ENCODE peak calls at places on chromosomes 7 and 10, in nine cellular contexts. R, N, B, T, Q, F, P, A and U are unnamed samples.

GRCh38 chr10:104766341-104766740 is 125.3 kb downstream of the SORCS3 start:
- DNase-seq in Q (no peak), R (no peak), N (no peak), P (no peak), B (no peak), F (no peak), A (no peak), T (no peak), U (no peak)

GRCh38 chr7:159031750-159032149 is 112.9 kb downstream of the VIPR2 start:
- DNase-seq in B (no peak), P (no peak), T (no peak), A (no peak), R (no peak), N (no peak), Q (no peak), F (no peak), U (no peak)

GRCh38 chr10:27658788-27659187 is 86.8 kb downstream of the MKX start:
- DNase-seq in T (no peak), A (peak; percentile 72), P (no peak), Q (no peak), N (no peak), F (no peak), B (no peak), R (no peak), U (no peak)

GRCh38 chr10:68135922-68136718 is 26.8 kb downstream of the MYPN start:
- DNase-seq in T (peak; percentile 66), F (peak; percentile 58), A (peak; percentile 78), B (no peak), N (no peak), R (no peak), Q (peak; percentile 77), P (no peak), U (no peak)

GRCh38 chr10:129031233-129032150 is 435.5 kb upstream of the MGMT start:
- DNase-seq in A (peak; percentile 55), Q (no peak), T (peak; percentile 75), F (peak; percentile 28), P (peak; percentile 40), B (no peak), R (peak; percentile 56), N (peak; percentile 60), U (peak; percentile 77)

GRCh38 chr7:127256326-127256725 is 3.6 kb upstream of the GRM8 start:
- DNase-seq in Q (no peak), T (no peak), A (no peak), P (no peak), N (no peak), B (no peak), F (no peak), R (no peak), U (no peak)

GRCh38 chr10:86376852-86377796 is 10.5 kb upstream of the GRID1 start:
- DNase-seq in B (no peak), N (peak; percentile 86), R (peak; percentile 75), A (peak; percentile 87), P (peak; percentile 42), F (peak; percentile 56), Q (no peak), T (peak; percentile 60), U (peak; percentile 80)

GRCh38 chr10:64159910-64160872 is 639.0 kb downstream of the REEP3 start:
- DNase-seq in B (no peak), P (no peak), N (peak; percentile 54), T (no peak), Q (no peak), A (no peak), R (peak; percentile 5), F (no peak), U (no peak)

GRCh38 chr10:26534384-26534783 is 96.2 kb downstream of the APBB1IP start:
- DNase-seq in Q (no peak), F (no peak), A (no peak), T (no peak), B (no peak), R (no peak), N (no peak), P (no peak), U (no peak)

GRCh38 chr10:30436200-30436599 is 2.2 kb downstream of the MAP3K8 start:
- DNase-seq in Q (no peak), P (no peak), T (peak; percentile 89), F (no peak), A (peak; percentile 53), B (no peak), N (peak; percentile 12), R (no peak), U (no peak)

GRCh38 chr10:95841711-95842498 is 65.9 kb upstream of the CC2D2B start:
- DNase-seq in B (peak; percentile 27), R (no peak), P (peak; percentile 55), Q (peak; percentile 9), N (peak; percentile 37), A (peak; percentile 86), F (no peak), T (peak; percentile 82), U (peak; percentile 30)

GRCh38 chr10:124149681-124150080 is 56.3 kb upstream of the CHST15 start:
- DNase-seq in T (no peak), A (no peak), B (no peak), N (no peak), Q (no peak), F (peak; percentile 0), R (no peak), P (no peak), U (no peak)

DNA sequence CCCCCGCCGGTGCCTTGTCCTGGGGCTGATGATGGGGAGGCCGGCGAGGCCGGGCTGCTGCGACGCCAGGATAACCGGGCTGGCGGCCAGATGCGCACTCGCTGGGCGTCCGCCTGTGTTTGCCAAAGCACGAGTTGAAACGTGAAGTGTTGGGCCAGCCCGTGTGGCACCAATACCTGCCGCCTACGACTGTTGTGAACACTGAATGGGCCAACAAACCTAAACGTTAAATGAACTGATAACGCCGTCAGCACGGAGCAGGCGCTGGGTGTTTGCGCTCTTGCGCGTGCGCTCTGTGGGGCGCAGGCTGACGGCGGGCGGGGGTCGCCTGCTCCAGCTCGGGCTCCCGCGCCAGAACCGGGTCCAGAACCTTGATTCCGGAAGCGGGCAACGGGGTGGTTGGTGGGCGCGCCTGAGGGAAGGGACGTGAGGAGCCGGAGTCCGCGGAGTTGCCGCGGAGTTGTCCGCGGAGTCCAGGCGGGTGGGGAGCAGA is 662 bp downstream of the CYP2E1 start:
- DNase-seq in N (peak; percentile 74), A (no peak), R (no peak), T (no peak), P (no peak), B (no peak), Q (no peak), F (no peak), U (no peak)
- H3K4me3 ChIP-seq in N (peak overlapping the region; percentile 10), A (no peak overlapping the region), R (peak overlapping the region; percentile 14), T (no peak overlapping the region), P (no peak overlapping the region), B (no peak overlapping the region), Q (peak overlapping the region; percentile 41), F (peak overlapping the region; percentile 42), U (no peak overlapping the region)

DNA sequence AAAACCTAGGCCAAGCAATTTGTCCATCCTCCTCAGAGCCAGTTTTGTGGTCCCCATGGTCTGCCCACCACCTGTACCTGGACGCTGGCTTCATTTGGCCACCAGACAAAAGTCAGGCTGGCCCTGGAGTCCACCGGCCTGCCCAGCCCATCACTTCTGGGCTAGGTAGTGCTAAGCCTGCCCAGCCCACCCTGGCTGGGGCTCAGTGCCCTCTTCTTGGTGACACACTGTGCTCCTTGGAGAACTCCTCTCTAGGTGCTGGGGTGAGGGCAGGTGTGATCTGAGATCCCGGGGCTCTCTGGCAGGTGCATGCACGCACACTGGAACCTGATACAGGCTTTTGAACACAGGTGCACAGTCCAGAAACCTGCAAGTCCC is 1.1 kb downstream of the AIFM2 start:
- DNase-seq in B (no peak), N (no peak), P (no peak), A (no peak), R (no peak), Q (no peak), T (no peak), F (no peak), U (no peak)
- H3K4me3 ChIP-seq in B (peak overlapping the region; percentile 67), N (no peak overlapping the region), P (no peak overlapping the region), A (no peak overlapping the region), R (peak overlapping the region; percentile 74), Q (peak overlapping the region; percentile 61), T (peak overlapping the region; percentile 67), F (peak overlapping the region; percentile 74), U (no peak overlapping the region)

DNA sequence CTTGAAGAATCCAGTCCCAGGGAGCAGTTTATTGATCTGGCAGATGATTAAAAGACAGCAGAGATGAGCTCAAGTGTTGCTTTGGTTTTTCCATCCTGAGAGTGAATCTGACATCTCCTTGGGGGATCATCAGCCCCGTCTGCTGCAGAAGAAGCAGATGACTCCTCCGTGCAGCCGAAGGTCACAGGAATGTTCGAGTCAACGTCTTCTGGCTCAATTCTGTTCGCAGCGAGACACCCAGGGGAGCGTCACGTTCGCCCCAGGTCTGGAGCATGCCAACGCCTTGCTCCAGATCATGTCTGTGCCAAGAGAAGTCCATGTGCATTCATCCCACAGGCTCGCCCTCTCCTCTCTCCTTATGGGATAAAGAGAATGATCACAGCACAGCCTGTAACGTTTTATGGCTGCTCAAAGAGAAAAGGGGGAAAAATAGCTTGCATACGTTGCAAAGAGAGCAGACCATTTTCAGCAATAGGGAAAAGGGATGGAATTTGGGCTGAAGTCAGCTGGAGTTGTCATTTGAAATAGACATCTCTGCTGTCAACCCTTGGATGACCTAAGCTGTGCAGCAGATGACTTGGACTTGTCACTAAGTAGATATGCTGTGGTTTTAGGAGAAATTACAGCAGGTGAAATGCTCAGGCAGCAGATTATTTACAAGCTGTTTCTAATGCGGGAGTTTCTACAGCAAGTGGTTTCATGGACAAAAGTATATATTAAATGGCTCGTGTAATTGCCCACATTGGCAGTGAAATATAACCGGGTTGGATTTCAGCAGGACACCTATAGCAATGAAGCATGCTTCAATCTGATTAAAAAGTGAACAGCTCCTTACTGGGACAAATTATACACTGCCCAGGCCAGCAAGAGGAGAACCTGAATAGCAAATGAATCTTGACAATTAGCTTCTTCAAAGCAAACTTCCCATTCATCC is 35.5 kb upstream of the LYZL1 start:
- DNase-seq in Q (no peak), F (peak; percentile 43), N (no peak), T (no peak), B (no peak), R (peak; percentile 43), P (no peak), A (no peak), U (no peak)
- H3K4me3 ChIP-seq in Q (no peak overlapping the region), F (no peak overlapping the region), N (no peak overlapping the region), T (no peak overlapping the region), B (no peak overlapping the region), R (no peak overlapping the region), P (no peak overlapping the region), A (no peak overlapping the region), U (no peak overlapping the region)

GRCh38 chr7:2510130-2510776 is 9.3 kb upstream of the LFNG start:
- DNase-seq in A (no peak), Q (no peak), B (no peak), T (no peak), F (no peak), R (no peak), P (no peak), N (no peak), U (no peak)

GRCh38 chr7:2508327-2509231 is 11.0 kb upstream of the LFNG start:
- DNase-seq in N (peak; percentile 38), T (peak; percentile 40), P (no peak), A (no peak), Q (peak; percentile 50), B (no peak), F (peak; percentile 66), R (peak; percentile 65), U (peak; percentile 65)

GRCh38 chr7:2507208-2507916 is 12.2 kb upstream of the LFNG start:
- DNase-seq in A (no peak), R (no peak), B (no peak), P (no peak), N (no peak), Q (no peak), F (no peak), T (no peak), U (no peak)

GRCh38 chr7:2509298-2509906 is 10.2 kb upstream of the LFNG start:
- DNase-seq in N (no peak), Q (no peak), B (no peak), A (no peak), P (no peak), T (no peak), F (no peak), R (no peak), U (no peak)

GRCh38 chr7:2507917-2508306 is 11.7 kb upstream of the LFNG start:
- DNase-seq in R (no peak), F (no peak), P (no peak), A (no peak), Q (no peak), N (no peak), T (no peak), B (no peak), U (no peak)
- H3K4me3 ChIP-seq in R (no peak overlapping the region), F (peak overlapping the region; percentile 1), P (no peak overlapping the region), A (no peak overlapping the region), Q (no peak overlapping the region), N (no peak overlapping the region), T (no peak overlapping the region), B (no peak overlapping the region), U (no peak overlapping the region)